ENCODE peak calls at places on chromosome 6, in six cellular contexts. E is activated T-cell treated with anti-CD3 and anti-CD28 coated beads for 24 hours; D is stimulated activated effector memory CD8-positive, alpha-beta T cell treated with anti-CD3 and anti-CD28 coated beads, Interleukin-12 subunit alpha, Interleukin-12 subunit beta, amount 100 ng/mL, for 72 hours; P is cardiac fibroblast; Q is iPS-NIHi11; M is activated CD8-positive, alpha-beta memory T cell treated with anti-CD3 and anti-CD28 coated beads, Interleukin-2, amount 50 U/mL, for 48 hours. N is an unnamed sample.

GRCh38 chr6:2810092-2810671 is 31.5 kb downstream of the SERPINB1 start:
- DNase-seq in E (no peak), D (no peak), P (peak), Q (peak), M (no peak), N (no peak)

GRCh38 chr6:89058627-89059026 is 21.9 kb upstream of the PNRC1 start:
- DNase-seq in E (no peak), D (no peak), P (no peak), Q (peak), M (no peak), N (no peak)

GRCh38 chr6:139765825-139766285 is 391.4 kb upstream of the CITED2 start:
- DNase-seq in E (no peak), D (no peak), P (peak), Q (no peak), M (no peak), N (no peak)

GRCh38 chr6:33692078-33692759 is 19.3 kb downstream of the UQCC2 start:
- DNase-seq in E (no peak), D (no peak), P (no peak), Q (peak), M (no peak), N (no peak)

GRCh38 chr6:100276311-100277057 is 188.2 kb downstream of the SIM1 start:
- DNase-seq in E (no peak), D (no peak), P (no peak), Q (no peak), M (no peak), N (no peak)

GRCh38 chr6:9398794-9399373 is 963.5 kb upstream of the SLC35B3 start:
- DNase-seq in E (no peak), D (no peak), P (peak), Q (no peak), M (no peak), N (no peak)

GRCh38 chr6:37731888-37732287 is 34.2 kb upstream of the MDGA1 start:
- DNase-seq in E (peak), D (peak), P (no peak), Q (peak), M (peak), N (no peak)

GRCh38 chr6:41781302-41781711 is 725 bp downstream of the PRICKLE4 start:
- DNase-seq in E (no peak), D (no peak), P (no peak), Q (no peak), M (no peak), N (no peak)

GRCh38 chr6:34412054-34412453 is 13.8 kb downstream of the RPS10 start:
- DNase-seq in E (no peak), D (no peak), P (no peak), Q (no peak), M (no peak), N (peak)

GRCh38 chr6:17211101-17211500 is 70.1 kb upstream of the RBM24 start:
- DNase-seq in E (no peak), D (no peak), P (no peak), Q (no peak), M (no peak), N (no peak)

GRCh38 chr6:113893866-113894265 is 36.7 kb downstream of the MARCKS start:
- DNase-seq in E (no peak), D (no peak), P (peak), Q (no peak), M (no peak), N (no peak)

GRCh38 chr6:98047881-98048280 is 764.9 kb upstream of the MMS22L start:
- DNase-seq in E (no peak), D (no peak), P (no peak), Q (no peak), M (no peak), N (no peak)

GRCh38 chr6:11983306-11983705 is 28.8 kb upstream of the HIVEP1 start:
- DNase-seq in E (no peak), D (no peak), P (no peak), Q (no peak), M (no peak), N (no peak)

GRCh38 chr6:34598725-34599124 is 42.6 kb upstream of the SPDEF start:
- DNase-seq in E (no peak), D (no peak), P (peak), Q (no peak), M (peak), N (peak)

GRCh38 chr6:127582777-127583462 is 5.9 kb downstream of the C6orf58 start:
- DNase-seq in E (no peak), D (no peak), P (peak), Q (no peak), M (no peak), N (no peak)

GRCh38 chr6:33717857-33718552 is 6.5 kb upstream of the UQCC2 start:
- DNase-seq in E (no peak), D (no peak), P (no peak), Q (no peak), M (no peak), N (no peak)

GRCh38 chr6:33052627-33053026 is 20.8 kb downstream of the HLA-DPA1 start:
- DNase-seq in E (no peak), D (no peak), P (no peak), Q (no peak), M (no peak), N (no peak)

GRCh38 chr6:80245043-80245442 is 138.6 kb downstream of the BCKDHB start:
- DNase-seq in E (no peak), D (no peak), P (no peak), Q (no peak), M (no peak), N (no peak)

GRCh38 chr6:138528137-138528536 is 28.8 kb upstream of the NHSL1 start:
- DNase-seq in E (no peak), D (no peak), P (peak), Q (no peak), M (no peak), N (no peak)

GRCh38 chr6:6546318-6547110 is 42.0 kb upstream of the LY86 start:
- DNase-seq in E (no peak), D (no peak), P (peak), Q (peak), M (peak), N (peak)

GRCh38 chr6:116572162-116572561 is 858 bp downstream of the RWDD1 start:
- DNase-seq in E (no peak), D (no peak), P (peak), Q (peak), M (no peak), N (peak)

GRCh38 chr6:111105578-111105977 is 18.3 kb downstream of the SLC16A10 start:
- DNase-seq in E (no peak), D (no peak), P (peak), Q (peak), M (no peak), N (no peak)

GRCh38 chr6:144087789-144088426 is 7.5 kb downstream of the SF3B5 start:
- DNase-seq in E (no peak), D (no peak), P (no peak), Q (no peak), M (no peak), N (no peak)

GRCh38 chr6:70375882-70376281 is 37.4 kb upstream of the FAM135A start:
- DNase-seq in E (no peak), D (no peak), P (no peak), Q (peak), M (no peak), N (peak)

GRCh38 chr6:5763407-5763806 is 243.3 kb downstream of the NRN1 start:
- DNase-seq in E (no peak), D (no peak), P (peak), Q (no peak), M (no peak), N (no peak)

N was measured in cerebellar cortex.